ENCODE peak calls at places on chromosomes 1 and 21, in four cellular contexts. R is COR-L47, P is H4, A is NCI-H774. W is an unnamed sample.

GRCh38 chr1:76933847-76934657 is 66.8 kb downstream of the ST6GALNAC5 start:
- DNase-seq in R (peak; percentile 54), P (no peak), A (no peak), W (no peak)

GRCh38 chr1:151472852-151473731 is 13.8 kb upstream of the POGZ start:
- DNase-seq in R (no peak), P (no peak), A (peak; percentile 4), W (peak; percentile 24)

GRCh38 chr1:24903560-24903954 is 26.5 kb downstream of the RUNX3 start:
- DNase-seq in R (no peak), P (no peak), A (no peak), W (no peak)

GRCh38 chr1:207286747-207287528 is 34.5 kb upstream of the CD55 start:
- DNase-seq in R (no peak), P (no peak), A (no peak), W (no peak)

GRCh38 chr1:110785612-110786011 is 87.3 kb upstream of the CD53 start:
- DNase-seq in R (no peak), P (no peak), A (no peak), W (no peak)

GRCh38 chr1:69898403-69898947 is 306.9 kb downstream of the LRRC40 start:
- DNase-seq in R (no peak), P (no peak), A (no peak), W (no peak)

GRCh38 chr1:10623391-10624145 is 148.8 kb downstream of the PEX14 start:
- DNase-seq in R (no peak), P (no peak), A (no peak), W (no peak)

GRCh38 chr1:102588536-102588935 is 519.8 kb downstream of the COL11A1 start:
- DNase-seq in R (no peak), P (peak; percentile 18), A (no peak), W (no peak)

GRCh38 chr21:31255846-31256395 is 88.1 kb downstream of the TIAM1 start:
- DNase-seq in R (no peak), P (no peak), A (no peak), W (no peak)

GRCh38 chr1:56590520-56591011 is 11.2 kb upstream of the PLPP3 start:
- DNase-seq in R (no peak), P (no peak), A (no peak), W (no peak)

GRCh38 chr1:203607169-203607873 is 19.3 kb upstream of the ATP2B4 start:
- DNase-seq in R (no peak), P (peak; percentile 82), A (no peak), W (no peak)

GRCh38 chr1:101291562-101292035 is 54.8 kb downstream of the S1PR1 start:
- DNase-seq in R (no peak), P (peak; percentile 96), A (no peak), W (no peak)

GRCh38 chr1:4075436-4076225 is 175.6 kb upstream of the C1orf174 start:
- DNase-seq in R (no peak), P (no peak), A (no peak), W (no peak)

GRCh38 chr1:89780721-89781120 is 40.1 kb upstream of the LRRC8D start:
- DNase-seq in R (peak; percentile 26), P (peak; percentile 43), A (peak; percentile 3), W (no peak)

GRCh38 chr1:44924835-44925464 is 61.4 kb downstream of the EIF2B3 start:
- DNase-seq in R (no peak), P (peak; percentile 81), A (no peak), W (no peak)

GRCh38 chr1:203284411-203285208 is 20.7 kb upstream of the BTG2 start:
- DNase-seq in R (no peak), P (no peak), A (no peak), W (no peak)

GRCh38 chr1:108117908-108118902 is 81.9 kb downstream of the SLC25A24 start:
- DNase-seq in R (no peak), P (no peak), A (no peak), W (no peak)

W was measured in stimulated activated naive B cell treated with anti-CD40 and anti-IgM and Interleukin-4, amounts not matched to agents 10 μg/mL and 1 μg/mL and 100 μg/mL, for 72 hours.